ENCODE peak calls at places on chromosomes 1 and 21, in five cellular contexts. One of them, this sample, is unnamed.

GRCh38 chr1:202860744-202861419 is 28.1 kb downstream of the RABIF start:
- DNase-seq in fibroblast of lung: peak; percentile 46
- DNase-seq in GM12878: no peak
- DNase-seq in substantia nigra: peak; percentile 19
- DNase-seq in pancreas: peak; percentile 76
- DNase-seq in this sample: peak; percentile 36

GRCh38 chr1:162905759-162906158 is 44.8 kb upstream of the CCDC190 start:
- DNase-seq in fibroblast of lung: peak; percentile 87
- DNase-seq in GM12878: no peak
- DNase-seq in substantia nigra: no peak
- DNase-seq in pancreas: no peak
- DNase-seq in this sample: no peak

GRCh38 chr1:88134983-88135921 is 548.8 kb upstream of the PKN2 start:
- DNase-seq in fibroblast of lung: no peak
- DNase-seq in GM12878: no peak
- DNase-seq in substantia nigra: no peak
- DNase-seq in pancreas: no peak
- DNase-seq in this sample: no peak

GRCh38 chr1:7388488-7389185 is 382.5 kb upstream of the VAMP3 start:
- DNase-seq in fibroblast of lung: peak; percentile 47
- DNase-seq in GM12878: no peak
- DNase-seq in substantia nigra: peak; percentile 66
- DNase-seq in pancreas: no peak
- DNase-seq in this sample: peak; percentile 46

GRCh38 chr1:223419561-223419960 is 26.3 kb downstream of the CCDC185 start:
- DNase-seq in fibroblast of lung: no peak
- DNase-seq in GM12878: no peak
- DNase-seq in substantia nigra: no peak
- DNase-seq in pancreas: no peak
- DNase-seq in this sample: no peak

GRCh38 chr1:205048382-205048781 is 5.4 kb downstream of the CNTN2 start:
- DNase-seq in fibroblast of lung: no peak
- DNase-seq in GM12878: no peak
- DNase-seq in substantia nigra: peak; percentile 89
- DNase-seq in pancreas: no peak
- DNase-seq in this sample: no peak

GRCh38 chr1:154869351-154870116 is 547 bp downstream of the KCNN3 start:
- DNase-seq in fibroblast of lung: peak; percentile 56
- DNase-seq in GM12878: no peak
- DNase-seq in substantia nigra: peak; percentile 58
- DNase-seq in pancreas: peak; percentile 56
- DNase-seq in this sample: peak; percentile 85

GRCh38 chr1:226979517-226980121 is 39.5 kb downstream of the COQ8A start:
- DNase-seq in fibroblast of lung: no peak
- DNase-seq in GM12878: no peak
- DNase-seq in substantia nigra: no peak
- DNase-seq in pancreas: no peak
- DNase-seq in this sample: peak; percentile 71

DNA sequence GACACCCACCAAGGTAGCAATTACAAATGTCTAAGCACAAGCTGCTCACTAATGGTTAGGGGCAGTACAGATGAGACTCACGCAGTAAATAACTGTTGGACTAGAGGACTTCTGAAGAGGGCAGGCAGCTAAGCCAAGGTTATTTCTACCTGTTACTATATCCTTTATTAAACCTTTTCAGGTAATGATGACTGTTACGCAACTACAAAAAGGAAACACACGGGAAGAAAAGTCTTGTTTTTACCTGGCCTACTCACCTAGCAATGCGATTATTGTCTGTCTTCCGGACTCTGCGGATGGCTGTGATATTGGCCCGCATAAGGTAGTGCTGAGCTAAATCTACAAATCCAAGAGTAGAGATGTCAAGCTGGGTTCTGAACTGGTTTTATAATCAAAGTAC is 17.8 kb upstream of the VHLL start:
- DNase-seq in fibroblast of lung: no peak
- DNase-seq in GM12878: no peak
- DNase-seq in substantia nigra: no peak
- DNase-seq in pancreas: no peak
- DNase-seq in this sample: no peak
- H3K27ac ChIP-seq in fibroblast of lung: no peak overlapping the region
- H3K27ac ChIP-seq in GM12878: no peak overlapping the region
- H3K27ac ChIP-seq in substantia nigra: no peak overlapping the region
- H3K27ac ChIP-seq in pancreas: no peak overlapping the region
- H3K27ac ChIP-seq in this sample: no peak overlapping the region

GRCh38 chr1:230825061-230825803 is 43.1 kb downstream of the C1orf198 start:
- DNase-seq in fibroblast of lung: peak; percentile 67
- DNase-seq in GM12878: no peak
- DNase-seq in substantia nigra: no peak
- DNase-seq in pancreas: no peak
- DNase-seq in this sample: no peak

GRCh38 chr1:230825804-230826160 is 42.5 kb downstream of the C1orf198 start:
- DNase-seq in fibroblast of lung: no peak
- DNase-seq in GM12878: no peak
- DNase-seq in substantia nigra: no peak
- DNase-seq in pancreas: no peak
- DNase-seq in this sample: no peak

GRCh38 chr1:230827081-230827681 is 41.1 kb downstream of the C1orf198 start:
- DNase-seq in fibroblast of lung: peak; percentile 82
- DNase-seq in GM12878: no peak
- DNase-seq in substantia nigra: peak; percentile 60
- DNase-seq in pancreas: no peak
- DNase-seq in this sample: no peak

GRCh38 chr1:230827801-230828200 is 40.5 kb downstream of the C1orf198 start:
- DNase-seq in fibroblast of lung: no peak
- DNase-seq in GM12878: no peak
- DNase-seq in substantia nigra: no peak
- DNase-seq in pancreas: no peak
- DNase-seq in this sample: no peak

GRCh38 chr1:230826166-230826875 is 42.0 kb downstream of the C1orf198 start:
- DNase-seq in fibroblast of lung: no peak
- DNase-seq in GM12878: no peak
- DNase-seq in substantia nigra: no peak
- DNase-seq in pancreas: no peak
- DNase-seq in this sample: no peak
- H3K27ac ChIP-seq in fibroblast of lung: no peak overlapping the region
- H3K27ac ChIP-seq in GM12878: no peak overlapping the region
- H3K27ac ChIP-seq in substantia nigra: peak overlapping the region; percentile 96
- H3K27ac ChIP-seq in pancreas: peak overlapping the region; percentile 91
- H3K27ac ChIP-seq in this sample: peak overlapping the region; percentile 90

GRCh38 chr1:246034630-246035029 is 472.4 kb downstream of the SMYD3 start:
- DNase-seq in fibroblast of lung: no peak
- DNase-seq in GM12878: no peak
- DNase-seq in substantia nigra: no peak
- DNase-seq in pancreas: no peak
- DNase-seq in this sample: no peak
- H3K27ac ChIP-seq in fibroblast of lung: no peak overlapping the region
- H3K27ac ChIP-seq in GM12878: no peak overlapping the region
- H3K27ac ChIP-seq in substantia nigra: no peak overlapping the region
- H3K27ac ChIP-seq in pancreas: no peak overlapping the region
- H3K27ac ChIP-seq in this sample: no peak overlapping the region

GRCh38 chr21:34543017-34543416 is 31.0 kb upstream of the KCNE1 start:
- DNase-seq in fibroblast of lung: no peak
- DNase-seq in GM12878: no peak
- DNase-seq in substantia nigra: no peak
- DNase-seq in pancreas: no peak
- DNase-seq in this sample: no peak
- H3K27ac ChIP-seq in fibroblast of lung: no peak overlapping the region
- H3K27ac ChIP-seq in GM12878: no peak overlapping the region
- H3K27ac ChIP-seq in substantia nigra: no peak overlapping the region
- H3K27ac ChIP-seq in pancreas: no peak overlapping the region
- H3K27ac ChIP-seq in this sample: no peak overlapping the region

GRCh38 chr1:45716700-45717099 is 28.7 kb downstream of the TMEM69 start:
- DNase-seq in fibroblast of lung: no peak
- DNase-seq in GM12878: no peak
- DNase-seq in substantia nigra: no peak
- DNase-seq in pancreas: no peak
- DNase-seq in this sample: no peak

GRCh38 chr1:45718289-45718688 is 30.3 kb downstream of the TMEM69 start:
- DNase-seq in fibroblast of lung: no peak
- DNase-seq in GM12878: no peak
- DNase-seq in substantia nigra: no peak
- DNase-seq in pancreas: no peak
- DNase-seq in this sample: no peak

DNA sequence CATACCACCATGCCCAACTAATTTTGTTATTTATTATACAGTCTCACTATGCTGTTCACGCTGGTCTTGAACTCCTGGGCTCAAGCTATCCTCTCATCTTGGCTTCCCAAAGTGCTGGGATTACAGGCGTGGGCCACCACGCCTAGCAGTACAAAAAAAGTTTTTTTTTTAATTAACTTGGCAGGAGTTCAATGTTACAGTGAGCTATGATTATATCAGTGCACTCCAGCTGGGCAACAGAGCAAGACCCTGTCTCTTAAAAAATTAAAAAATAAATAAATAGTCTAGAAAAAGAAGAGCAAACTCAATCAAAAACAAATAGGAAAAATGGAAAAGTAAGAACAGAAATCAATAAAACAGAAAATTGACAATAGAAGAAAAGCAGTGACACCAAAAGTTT is 25.7 kb downstream of the TMEM69 start:
- DNase-seq in fibroblast of lung: no peak
- DNase-seq in GM12878: no peak
- DNase-seq in substantia nigra: no peak
- DNase-seq in pancreas: no peak
- DNase-seq in this sample: no peak
- H3K27ac ChIP-seq in fibroblast of lung: no peak overlapping the region
- H3K27ac ChIP-seq in GM12878: no peak overlapping the region
- H3K27ac ChIP-seq in substantia nigra: no peak overlapping the region
- H3K27ac ChIP-seq in pancreas: no peak overlapping the region
- H3K27ac ChIP-seq in this sample: no peak overlapping the region

GRCh38 chr1:75953461-75953860 is 21.3 kb upstream of the ASB17 start:
- DNase-seq in fibroblast of lung: no peak
- DNase-seq in GM12878: no peak
- DNase-seq in substantia nigra: no peak
- DNase-seq in pancreas: no peak
- DNase-seq in this sample: no peak
- H3K27ac ChIP-seq in fibroblast of lung: no peak overlapping the region
- H3K27ac ChIP-seq in GM12878: no peak overlapping the region
- H3K27ac ChIP-seq in substantia nigra: no peak overlapping the region
- H3K27ac ChIP-seq in pancreas: no peak overlapping the region
- H3K27ac ChIP-seq in this sample: no peak overlapping the region